ENCODE peak calls at places on chromosomes 1 and 21, in six cellular contexts. Z is HFF-Myc, N is GM23248, E is pancreas, Q is AG04450, I is left ventricle myocardium inferior. H is an unnamed sample.

GRCh38 chr1:200079576-200079975 is 52.1 kb downstream of the NR5A2 start:
- DNase-seq in N (no peak), Q (no peak), I (no peak), Z (no peak), E (no peak), H (no peak)

GRCh38 chr21:37593015-37593414 is 226.4 kb downstream of the DYRK1A start:
- DNase-seq in Z (no peak), N (no peak), Q (no peak), E (no peak), I (no peak), H (no peak)

GRCh38 chr1:10843697-10844096 is 47.3 kb upstream of the CASZ1 start:
- DNase-seq in I (no peak), Q (no peak), Z (no peak), N (no peak), E (no peak), H (no peak)

GRCh38 chr1:59128239-59128736 is 168.6 kb upstream of the FGGY start:
- DNase-seq in Q (no peak), I (no peak), N (peak), Z (no peak), E (no peak), H (no peak)

GRCh38 chr21:40714516-40714915 is 132.4 kb downstream of the DSCAM start:
- DNase-seq in E (no peak), Z (no peak), Q (no peak), I (no peak), N (no peak), H (no peak)

GRCh38 chr1:2099871-2100774 is 49.9 kb downstream of the PRKCZ start:
- DNase-seq in Z (no peak), Q (no peak), E (no peak), N (peak), I (no peak), H (no peak)

GRCh38 chr1:205668951-205669340 is 11.4 kb downstream of the SLC45A3 start:
- DNase-seq in N (no peak), Q (no peak), Z (no peak), I (no peak), E (no peak), H (peak)

GRCh38 chr1:28144203-28145135 is 32.0 kb downstream of the PTAFR start:
- DNase-seq in N (peak), Q (no peak), Z (no peak), I (no peak), E (no peak), H (no peak)

GRCh38 chr1:48851638-48852037 is 74.9 kb upstream of the BEND5 start:
- DNase-seq in N (peak), Q (no peak), I (no peak), Z (no peak), E (no peak), H (no peak)

GRCh38 chr1:24294228-24294672 is 24.9 kb upstream of the GRHL3 start:
- DNase-seq in E (no peak), Z (peak), Q (peak), I (no peak), N (peak), H (no peak)

GRCh38 chr1:40635763-40636500 is 29.6 kb downstream of the RIMS3 start:
- DNase-seq in I (no peak), Z (no peak), E (no peak), N (no peak), Q (no peak), H (no peak)

GRCh38 chr1:208245185-208245705 is 1.1 kb upstream of the PLXNA2 start:
- DNase-seq in I (peak), E (peak), Z (peak), N (peak), Q (peak), H (peak)

GRCh38 chr1:208243522-208243850 is 698 bp downstream of the PLXNA2 start:
- DNase-seq in Z (no peak), N (peak), E (no peak), I (no peak), Q (no peak), H (peak)

GRCh38 chr1:208242829-208243521 is 1.2 kb downstream of the PLXNA2 start:
- DNase-seq in E (peak), N (peak), Z (no peak), Q (no peak), I (no peak), H (peak)

GRCh38 chr1:208244584-208244916 is 366 bp upstream of the PLXNA2 start:
- DNase-seq in I (no peak), N (no peak), E (no peak), Q (no peak), Z (no peak), H (no peak)

GRCh38 chr1:208243851-208244583 is at the start of gene PLXNA2:
- DNase-seq in E (peak), N (peak), Z (no peak), Q (no peak), I (peak), H (peak)
- H3K4me3 ChIP-seq in E (peak), N (peak), Z (peak), Q (peak), I (peak), H (peak)

GRCh38 chr1:168227620-168228019 is 1.8 kb downstream of the SFT2D2 start:
- DNase-seq in Z (no peak), Q (no peak), I (no peak), N (peak), E (no peak), H (no peak)
- H3K4me3 ChIP-seq in Z (peak), Q (peak), I (peak), N (peak), E (no peak), H (no peak)

DNA sequence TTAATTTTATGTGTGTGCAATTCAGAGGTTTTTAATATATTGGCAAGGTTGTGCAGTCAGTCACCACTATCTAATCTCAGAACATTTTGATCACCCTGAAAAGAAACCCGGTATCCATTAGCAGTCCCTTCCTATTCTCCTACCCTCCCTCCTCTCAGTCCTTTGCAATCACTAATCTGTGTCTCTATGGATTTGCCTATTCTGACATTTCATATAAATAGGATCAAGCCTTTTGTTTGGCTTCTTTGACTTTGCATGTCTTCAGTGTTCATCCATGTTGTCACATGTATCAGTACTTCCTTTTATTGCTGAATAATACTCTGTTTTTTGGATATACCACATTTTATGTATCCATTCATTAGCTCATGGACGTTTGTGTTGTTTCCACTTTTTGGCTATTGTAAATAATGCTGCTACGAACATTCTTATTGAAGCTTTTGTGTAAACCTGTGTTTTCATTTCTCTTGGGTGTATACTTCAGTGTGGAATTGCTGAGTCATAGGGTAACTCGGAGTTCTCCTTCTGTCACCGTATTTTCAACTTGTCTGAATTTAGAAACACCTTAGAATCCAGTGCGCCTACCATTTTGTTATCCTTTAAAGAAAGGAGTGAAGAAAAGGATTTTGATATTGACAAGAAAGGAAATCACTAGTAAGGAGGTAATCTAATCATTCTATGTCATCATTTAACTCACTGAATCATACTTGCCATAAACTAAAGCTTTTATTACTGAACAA is 3.4 kb downstream of the CEP85 start:
- DNase-seq in N (peak), Z (no peak), Q (no peak), I (no peak), E (no peak), H (no peak)
- H3K4me3 ChIP-seq in N (no peak), Z (no peak), Q (no peak), I (peak), E (no peak), H (no peak)

DNA sequence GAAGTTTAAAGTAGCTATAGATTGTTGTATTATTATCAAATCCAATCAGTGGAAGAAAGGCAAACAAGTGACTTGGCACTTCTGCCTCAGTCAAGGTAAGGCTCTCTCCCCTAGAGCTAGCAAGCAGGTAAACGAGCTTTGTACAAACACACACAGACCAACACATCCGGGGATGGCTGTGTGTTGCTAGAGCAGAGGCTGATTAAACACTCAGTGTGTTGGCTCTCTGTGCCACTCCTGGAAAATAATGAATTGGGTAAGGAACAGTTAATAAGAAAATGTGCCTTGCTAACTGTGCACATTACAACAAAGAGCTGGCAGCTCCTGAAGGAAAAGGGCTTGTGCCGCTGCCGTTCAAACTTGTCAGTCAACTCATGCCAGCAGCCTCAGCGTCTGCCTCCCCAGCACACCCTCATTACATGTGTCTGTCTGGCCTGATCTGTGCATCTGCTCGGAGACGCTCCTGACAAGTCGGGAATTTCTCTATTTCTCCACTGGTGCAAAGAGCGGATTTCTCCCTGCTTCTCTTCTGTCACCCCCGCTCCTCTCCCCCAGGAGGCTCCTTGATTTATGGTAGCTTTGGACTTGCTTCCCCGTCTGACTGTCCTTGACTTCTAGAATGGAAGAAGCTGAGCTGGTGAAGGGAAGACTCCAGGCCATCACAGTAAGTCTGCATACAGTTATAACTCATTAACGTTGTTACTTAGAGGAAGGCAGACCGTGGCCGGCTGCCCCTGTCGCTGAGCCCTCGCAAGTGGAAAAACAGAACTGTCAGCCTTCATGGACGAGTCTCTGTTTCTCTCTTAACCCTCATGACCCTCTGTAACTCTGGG is at the start of gene PALMD:
- DNase-seq in Q (no peak), I (peak), E (peak), Z (no peak), N (peak), H (peak)
- H3K4me3 ChIP-seq in Q (peak), I (peak), E (no peak), Z (no peak), N (peak), H (peak)